ENCODE peak calls at places on chromosomes 7 and 10, in five cellular contexts. One of them, this sample, is unnamed.

GRCh38 chr10:69179089-69179742 is 818 bp upstream of the SUPV3L1 start:
- DNase-seq in fibroblast of lung: no peak
- DNase-seq in Karpas-422: no peak
- DNase-seq in OCI-LY7: no peak
- DNase-seq in mesenchymal stem cell: no peak
- DNase-seq in this sample: peak

GRCh38 chr10:69906425-69906824 is 104.7 kb downstream of the COL13A1 start:
- DNase-seq in fibroblast of lung: no peak
- DNase-seq in Karpas-422: peak
- DNase-seq in OCI-LY7: peak
- DNase-seq in mesenchymal stem cell: no peak
- DNase-seq in this sample: no peak

GRCh38 chr7:35546691-35547090 is 148.2 kb downstream of the HERPUD2 start:
- DNase-seq in fibroblast of lung: no peak
- DNase-seq in Karpas-422: no peak
- DNase-seq in OCI-LY7: no peak
- DNase-seq in mesenchymal stem cell: no peak
- DNase-seq in this sample: no peak

GRCh38 chr7:1349351-1349761 is 109.9 kb downstream of the MICALL2 start:
- DNase-seq in fibroblast of lung: no peak
- DNase-seq in Karpas-422: no peak
- DNase-seq in OCI-LY7: no peak
- DNase-seq in mesenchymal stem cell: no peak
- DNase-seq in this sample: no peak

GRCh38 chr10:80172896-80173295 is 32.4 kb downstream of the ANXA11 start:
- DNase-seq in fibroblast of lung: no peak
- DNase-seq in Karpas-422: no peak
- DNase-seq in OCI-LY7: no peak
- DNase-seq in mesenchymal stem cell: no peak
- DNase-seq in this sample: no peak

GRCh38 chr7:5428470-5429252 is 5.0 kb upstream of the TNRC18 start:
- DNase-seq in fibroblast of lung: peak
- DNase-seq in Karpas-422: no peak
- DNase-seq in OCI-LY7: no peak
- DNase-seq in mesenchymal stem cell: peak
- DNase-seq in this sample: peak

GRCh38 chr7:2471396-2471795 is 4.8 kb downstream of the GRIFIN start:
- DNase-seq in fibroblast of lung: no peak
- DNase-seq in Karpas-422: no peak
- DNase-seq in OCI-LY7: no peak
- DNase-seq in mesenchymal stem cell: peak
- DNase-seq in this sample: no peak

GRCh38 chr7:152931583-152931982 is 172.0 kb downstream of the ACTR3B start:
- DNase-seq in fibroblast of lung: no peak
- DNase-seq in Karpas-422: no peak
- DNase-seq in OCI-LY7: no peak
- DNase-seq in mesenchymal stem cell: no peak
- DNase-seq in this sample: no peak

GRCh38 chr7:157474685-157475084 is 137.9 kb downstream of the DNAJB6 start:
- DNase-seq in fibroblast of lung: no peak
- DNase-seq in Karpas-422: peak
- DNase-seq in OCI-LY7: peak
- DNase-seq in mesenchymal stem cell: no peak
- DNase-seq in this sample: no peak

GRCh38 chr7:39453743-39454355 is 112.4 kb upstream of the YAE1 start:
- DNase-seq in fibroblast of lung: peak
- DNase-seq in Karpas-422: peak
- DNase-seq in OCI-LY7: peak
- DNase-seq in mesenchymal stem cell: peak
- DNase-seq in this sample: peak

GRCh38 chr10:75176046-75176445 is 34.5 kb upstream of the VDAC2 start:
- DNase-seq in fibroblast of lung: no peak
- DNase-seq in Karpas-422: no peak
- DNase-seq in OCI-LY7: no peak
- DNase-seq in mesenchymal stem cell: no peak
- DNase-seq in this sample: no peak

GRCh38 chr10:113128450-113129105 is 178.5 kb downstream of the TCF7L2 start:
- DNase-seq in fibroblast of lung: no peak
- DNase-seq in Karpas-422: no peak
- DNase-seq in OCI-LY7: no peak
- DNase-seq in mesenchymal stem cell: peak
- DNase-seq in this sample: no peak

GRCh38 chr7:23462846-23463245 is 7.4 kb downstream of the IGF2BP3 start:
- DNase-seq in fibroblast of lung: peak
- DNase-seq in Karpas-422: no peak
- DNase-seq in OCI-LY7: peak
- DNase-seq in mesenchymal stem cell: peak
- DNase-seq in this sample: peak

GRCh38 chr7:147651601-147652000 is 939.0 kb upstream of the C7orf33 start:
- DNase-seq in fibroblast of lung: no peak
- DNase-seq in Karpas-422: no peak
- DNase-seq in OCI-LY7: no peak
- DNase-seq in mesenchymal stem cell: no peak
- DNase-seq in this sample: no peak

GRCh38 chr7:50497968-50498367 is 47.8 kb upstream of the FIGNL1 start:
- DNase-seq in fibroblast of lung: no peak
- DNase-seq in Karpas-422: no peak
- DNase-seq in OCI-LY7: no peak
- DNase-seq in mesenchymal stem cell: no peak
- DNase-seq in this sample: no peak

GRCh38 chr10:93406367-93407145 is 75.6 kb downstream of the MYOF start:
- DNase-seq in fibroblast of lung: peak
- DNase-seq in Karpas-422: no peak
- DNase-seq in OCI-LY7: no peak
- DNase-seq in mesenchymal stem cell: peak
- DNase-seq in this sample: peak

GRCh38 chr7:30861612-30862011 is 50.0 kb upstream of the AQP1 start:
- DNase-seq in fibroblast of lung: no peak
- DNase-seq in Karpas-422: no peak
- DNase-seq in OCI-LY7: no peak
- DNase-seq in mesenchymal stem cell: no peak
- DNase-seq in this sample: no peak

GRCh38 chr7:19623676-19624075 is 85.2 kb downstream of the POLR1F start:
- DNase-seq in fibroblast of lung: no peak
- DNase-seq in Karpas-422: no peak
- DNase-seq in OCI-LY7: no peak
- DNase-seq in mesenchymal stem cell: no peak
- DNase-seq in this sample: no peak

GRCh38 chr7:140310337-140311002 is 87.9 kb downstream of the SLC37A3 start:
- DNase-seq in fibroblast of lung: no peak
- DNase-seq in Karpas-422: no peak
- DNase-seq in OCI-LY7: no peak
- DNase-seq in mesenchymal stem cell: no peak
- DNase-seq in this sample: no peak

GRCh38 chr7:139669106-139670061 is 108.4 kb downstream of the HIPK2 start:
- DNase-seq in fibroblast of lung: no peak
- DNase-seq in Karpas-422: no peak
- DNase-seq in OCI-LY7: no peak
- DNase-seq in mesenchymal stem cell: peak
- DNase-seq in this sample: no peak

GRCh38 chr10:27747096-27747451 is 1.5 kb upstream of the MKX start:
- DNase-seq in fibroblast of lung: no peak
- DNase-seq in Karpas-422: no peak
- DNase-seq in OCI-LY7: no peak
- DNase-seq in mesenchymal stem cell: peak
- DNase-seq in this sample: no peak

GRCh38 chr7:50771120-50772002 is 11.3 kb downstream of the GRB10 start:
- DNase-seq in fibroblast of lung: no peak
- DNase-seq in Karpas-422: no peak
- DNase-seq in OCI-LY7: no peak
- DNase-seq in mesenchymal stem cell: no peak
- DNase-seq in this sample: no peak

GRCh38 chr10:129236411-129236810 is 230.6 kb upstream of the MGMT start:
- DNase-seq in fibroblast of lung: no peak
- DNase-seq in Karpas-422: no peak
- DNase-seq in OCI-LY7: no peak
- DNase-seq in mesenchymal stem cell: no peak
- DNase-seq in this sample: no peak
- H3K4me3 ChIP-seq in fibroblast of lung: no peak
- H3K4me3 ChIP-seq in Karpas-422: no peak
- H3K4me3 ChIP-seq in OCI-LY7: no peak
- H3K4me3 ChIP-seq in mesenchymal stem cell: no peak
- H3K4me3 ChIP-seq in this sample: no peak

GRCh38 chr10:132986576-132986975 is 44.2 kb upstream of the CFAP46 start:
- DNase-seq in fibroblast of lung: no peak
- DNase-seq in Karpas-422: no peak
- DNase-seq in OCI-LY7: no peak
- DNase-seq in mesenchymal stem cell: no peak
- DNase-seq in this sample: no peak

GRCh38 chr10:132987671-132988571 is 45.6 kb upstream of the CFAP46 start:
- DNase-seq in fibroblast of lung: peak
- DNase-seq in Karpas-422: no peak
- DNase-seq in OCI-LY7: no peak
- DNase-seq in mesenchymal stem cell: no peak
- DNase-seq in this sample: peak

GRCh38 chr10:132985546-132985900 is 43.2 kb upstream of the CFAP46 start:
- DNase-seq in fibroblast of lung: no peak
- DNase-seq in Karpas-422: no peak
- DNase-seq in OCI-LY7: no peak
- DNase-seq in mesenchymal stem cell: no peak
- DNase-seq in this sample: no peak

GRCh38 chr10:132986076-132986475 is 43.7 kb upstream of the CFAP46 start:
- DNase-seq in fibroblast of lung: no peak
- DNase-seq in Karpas-422: no peak
- DNase-seq in OCI-LY7: no peak
- DNase-seq in mesenchymal stem cell: no peak
- DNase-seq in this sample: no peak

GRCh38 chr10:132986978-132987377 is 44.6 kb upstream of the CFAP46 start:
- DNase-seq in fibroblast of lung: no peak
- DNase-seq in Karpas-422: no peak
- DNase-seq in OCI-LY7: no peak
- DNase-seq in mesenchymal stem cell: no peak
- DNase-seq in this sample: no peak
- H2AFZ ChIP-seq in fibroblast of lung: no peak
- H2AFZ ChIP-seq in Karpas-422: no peak
- H2AFZ ChIP-seq in OCI-LY7: no peak
- H2AFZ ChIP-seq in mesenchymal stem cell: no peak
- H2AFZ ChIP-seq in this sample: no peak

DNA sequence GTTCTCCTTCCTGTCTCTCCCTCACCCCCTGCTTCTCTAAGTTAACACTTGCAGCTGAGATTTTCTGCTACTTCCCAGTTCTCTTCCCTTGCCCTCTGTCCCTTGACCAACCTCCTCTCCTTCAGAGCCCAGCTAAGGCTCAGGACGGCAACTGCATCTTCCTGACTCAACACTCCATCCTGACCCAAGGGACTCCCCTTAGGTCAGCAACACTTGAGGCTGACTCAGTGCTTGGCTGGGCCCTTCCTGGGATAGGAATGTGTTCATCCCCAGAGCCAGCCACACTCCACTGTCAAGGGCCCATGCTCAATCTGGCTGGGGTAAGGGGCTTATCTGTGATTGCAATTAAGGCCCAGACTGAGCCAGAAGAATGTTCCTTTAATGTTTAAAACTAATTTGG is 3.4 kb downstream of the CALHM2 start:
- DNase-seq in fibroblast of lung: peak
- DNase-seq in Karpas-422: no peak
- DNase-seq in OCI-LY7: no peak
- DNase-seq in mesenchymal stem cell: peak
- DNase-seq in this sample: no peak
- H3K4me3 ChIP-seq in fibroblast of lung: no peak
- H3K4me3 ChIP-seq in Karpas-422: no peak
- H3K4me3 ChIP-seq in OCI-LY7: no peak
- H3K4me3 ChIP-seq in mesenchymal stem cell: peak
- H3K4me3 ChIP-seq in this sample: no peak

GRCh38 chr10:14613570-14613918 is 161.2 kb downstream of the FAM107B start:
- DNase-seq in fibroblast of lung: no peak
- DNase-seq in Karpas-422: no peak
- DNase-seq in OCI-LY7: no peak
- DNase-seq in mesenchymal stem cell: no peak
- DNase-seq in this sample: no peak
- H2AFZ ChIP-seq in fibroblast of lung: no peak
- H2AFZ ChIP-seq in Karpas-422: no peak
- H2AFZ ChIP-seq in OCI-LY7: no peak
- H2AFZ ChIP-seq in mesenchymal stem cell: no peak
- H2AFZ ChIP-seq in this sample: no peak

GRCh38 chr7:45482451-45482850 is 91.7 kb upstream of the ADCY1 start:
- DNase-seq in fibroblast of lung: no peak
- DNase-seq in Karpas-422: no peak
- DNase-seq in OCI-LY7: no peak
- DNase-seq in mesenchymal stem cell: no peak
- DNase-seq in this sample: no peak

GRCh38 chr7:45479781-45480180 is 94.4 kb upstream of the ADCY1 start:
- DNase-seq in fibroblast of lung: no peak
- DNase-seq in Karpas-422: no peak
- DNase-seq in OCI-LY7: no peak
- DNase-seq in mesenchymal stem cell: no peak
- DNase-seq in this sample: no peak

GRCh38 chr7:45484094-45484493 is 90.1 kb upstream of the ADCY1 start:
- DNase-seq in fibroblast of lung: no peak
- DNase-seq in Karpas-422: no peak
- DNase-seq in OCI-LY7: no peak
- DNase-seq in mesenchymal stem cell: no peak
- DNase-seq in this sample: no peak
- H3K4me3 ChIP-seq in fibroblast of lung: no peak
- H3K4me3 ChIP-seq in Karpas-422: no peak
- H3K4me3 ChIP-seq in OCI-LY7: no peak
- H3K4me3 ChIP-seq in mesenchymal stem cell: no peak
- H3K4me3 ChIP-seq in this sample: no peak

GRCh38 chr10:72952189-72952900 is 2.3 kb downstream of the PLA2G12B start:
- DNase-seq in fibroblast of lung: no peak
- DNase-seq in Karpas-422: no peak
- DNase-seq in OCI-LY7: no peak
- DNase-seq in mesenchymal stem cell: no peak
- DNase-seq in this sample: peak
- H2AFZ ChIP-seq in fibroblast of lung: no peak
- H2AFZ ChIP-seq in Karpas-422: no peak
- H2AFZ ChIP-seq in OCI-LY7: no peak
- H2AFZ ChIP-seq in mesenchymal stem cell: no peak
- H2AFZ ChIP-seq in this sample: peak